ENCODE peak calls at places on chromosomes 11 and 22, in nine cellular contexts. One of them, this sample, is unnamed. For H3K36me3, the result is how much of the 10 kb centered on the place peaks cover.

GRCh38 chr11:46918087-46918751 is at the start of gene LRP4:
- DNase-seq in stomach: peak
- DNase-seq in IMR-90: no peak
- DNase-seq in cardiac muscle cell: peak
- DNase-seq in body of pancreas: peak
- DNase-seq in tibial nerve: no peak
- DNase-seq in ovary: peak
- DNase-seq in GM23338: peak
- DNase-seq in kidney: peak
- DNase-seq in this sample: no peak

GRCh38 chr11:98964146-98964545 is 56.6 kb upstream of the CNTN5 start:
- DNase-seq in IMR-90: no peak
- DNase-seq in body of pancreas: no peak
- DNase-seq in ovary: no peak
- DNase-seq in kidney: no peak
- DNase-seq in cardiac muscle cell: no peak
- DNase-seq in stomach: no peak
- DNase-seq in GM23338: no peak
- DNase-seq in tibial nerve: no peak
- DNase-seq in this sample: no peak

GRCh38 chr11:134049303-134049702 is 19.6 kb upstream of the JAM3 start:
- DNase-seq in tibial nerve: no peak
- DNase-seq in cardiac muscle cell: no peak
- DNase-seq in ovary: no peak
- DNase-seq in stomach: peak
- DNase-seq in IMR-90: no peak
- DNase-seq in GM23338: no peak
- DNase-seq in kidney: no peak
- DNase-seq in body of pancreas: no peak
- DNase-seq in this sample: peak

GRCh38 chr11:44434191-44434590 is 124.3 kb upstream of the ALX4 start:
- DNase-seq in body of pancreas: no peak
- DNase-seq in kidney: no peak
- DNase-seq in GM23338: no peak
- DNase-seq in tibial nerve: no peak
- DNase-seq in stomach: no peak
- DNase-seq in cardiac muscle cell: no peak
- DNase-seq in IMR-90: no peak
- DNase-seq in ovary: no peak
- DNase-seq in this sample: no peak

GRCh38 chr11:1003159-1003558 is 33.4 kb downstream of the MUC6 start:
- DNase-seq in kidney: no peak
- DNase-seq in stomach: no peak
- DNase-seq in body of pancreas: no peak
- DNase-seq in tibial nerve: no peak
- DNase-seq in cardiac muscle cell: no peak
- DNase-seq in ovary: no peak
- DNase-seq in GM23338: no peak
- DNase-seq in IMR-90: no peak
- DNase-seq in this sample: no peak

GRCh38 chr11:115916596-115916995 is 412.4 kb upstream of the CADM1 start:
- DNase-seq in kidney: peak
- DNase-seq in cardiac muscle cell: no peak
- DNase-seq in IMR-90: no peak
- DNase-seq in tibial nerve: no peak
- DNase-seq in stomach: no peak
- DNase-seq in ovary: no peak
- DNase-seq in body of pancreas: no peak
- DNase-seq in GM23338: no peak
- DNase-seq in this sample: no peak

GRCh38 chr11:71400216-71400615 is 48.0 kb downstream of the DHCR7 start:
- DNase-seq in IMR-90: no peak
- DNase-seq in GM23338: no peak
- DNase-seq in cardiac muscle cell: no peak
- DNase-seq in kidney: no peak
- DNase-seq in ovary: no peak
- DNase-seq in tibial nerve: no peak
- DNase-seq in stomach: no peak
- DNase-seq in body of pancreas: no peak
- DNase-seq in this sample: no peak

GRCh38 chr11:1837171-1838076 is 1.4 kb upstream of the TNNI2 start:
- DNase-seq in cardiac muscle cell: peak
- DNase-seq in tibial nerve: peak
- DNase-seq in GM23338: peak
- DNase-seq in ovary: peak
- DNase-seq in stomach: peak
- DNase-seq in kidney: peak
- DNase-seq in body of pancreas: peak
- DNase-seq in IMR-90: peak
- DNase-seq in this sample: no peak

GRCh38 chr22:27918351-27919221 is 470 bp downstream of the PITPNB start:
- DNase-seq in GM23338: peak
- DNase-seq in tibial nerve: peak
- DNase-seq in cardiac muscle cell: peak
- DNase-seq in stomach: peak
- DNase-seq in kidney: peak
- DNase-seq in IMR-90: peak
- DNase-seq in body of pancreas: peak
- DNase-seq in ovary: peak
- DNase-seq in this sample: peak

GRCh38 chr11:118618991-118619375 is 11.6 kb downstream of the PHLDB1 start:
- DNase-seq in body of pancreas: peak
- DNase-seq in ovary: no peak
- DNase-seq in GM23338: no peak
- DNase-seq in cardiac muscle cell: peak
- DNase-seq in IMR-90: peak
- DNase-seq in tibial nerve: peak
- DNase-seq in stomach: no peak
- DNase-seq in kidney: peak
- DNase-seq in this sample: peak

GRCh38 chr11:118618115-118618990 is 10.9 kb downstream of the PHLDB1 start:
- DNase-seq in kidney: peak
- DNase-seq in stomach: peak
- DNase-seq in body of pancreas: peak
- DNase-seq in ovary: peak
- DNase-seq in GM23338: no peak
- DNase-seq in IMR-90: peak
- DNase-seq in cardiac muscle cell: peak
- DNase-seq in tibial nerve: peak
- DNase-seq in this sample: peak

GRCh38 chr11:118614511-118614910 is 7.1 kb downstream of the PHLDB1 start:
- DNase-seq in stomach: no peak
- DNase-seq in ovary: no peak
- DNase-seq in IMR-90: no peak
- DNase-seq in kidney: peak
- DNase-seq in GM23338: no peak
- DNase-seq in tibial nerve: no peak
- DNase-seq in cardiac muscle cell: no peak
- DNase-seq in body of pancreas: no peak
- DNase-seq in this sample: no peak

GRCh38 chr11:118615282-118615979 is 8.0 kb downstream of the PHLDB1 start:
- DNase-seq in cardiac muscle cell: no peak
- DNase-seq in GM23338: peak
- DNase-seq in ovary: no peak
- DNase-seq in body of pancreas: peak
- DNase-seq in IMR-90: no peak
- DNase-seq in tibial nerve: no peak
- DNase-seq in stomach: no peak
- DNase-seq in kidney: peak
- DNase-seq in this sample: no peak

DNA sequence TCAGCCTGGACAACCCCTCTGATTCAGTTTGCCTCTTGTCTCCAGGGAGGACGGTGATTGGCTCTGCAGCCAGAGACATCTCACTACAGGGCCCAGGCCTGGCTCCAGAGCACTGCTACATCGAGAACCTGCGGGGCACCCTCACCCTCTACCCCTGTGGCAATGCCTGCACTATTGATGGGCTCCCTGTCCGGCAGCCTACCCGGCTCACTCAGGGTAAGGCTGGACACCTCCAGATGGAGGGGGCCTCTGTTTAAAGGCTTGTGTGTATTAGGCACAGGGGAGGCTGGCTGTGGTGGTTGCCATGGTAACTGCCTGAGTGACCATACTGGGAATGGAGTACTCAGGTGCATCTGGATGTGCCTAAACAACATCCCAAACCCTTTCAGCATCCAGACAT is 8.6 kb downstream of the PHLDB1 start:
- DNase-seq in IMR-90: no peak
- DNase-seq in kidney: peak
- DNase-seq in stomach: no peak
- DNase-seq in ovary: peak
- DNase-seq in cardiac muscle cell: no peak
- DNase-seq in body of pancreas: no peak
- DNase-seq in GM23338: peak
- DNase-seq in tibial nerve: no peak
- DNase-seq in this sample: no peak
- H3K36me3 ChIP-seq in IMR-90: under half
- H3K36me3 ChIP-seq in kidney: under half
- H3K36me3 ChIP-seq in stomach: under half
- H3K36me3 ChIP-seq in ovary: under half
- H3K36me3 ChIP-seq in cardiac muscle cell: under half
- H3K36me3 ChIP-seq in body of pancreas: under half
- H3K36me3 ChIP-seq in GM23338: under half
- H3K36me3 ChIP-seq in tibial nerve: under half
- H3K36me3 ChIP-seq in this sample: under half

DNA sequence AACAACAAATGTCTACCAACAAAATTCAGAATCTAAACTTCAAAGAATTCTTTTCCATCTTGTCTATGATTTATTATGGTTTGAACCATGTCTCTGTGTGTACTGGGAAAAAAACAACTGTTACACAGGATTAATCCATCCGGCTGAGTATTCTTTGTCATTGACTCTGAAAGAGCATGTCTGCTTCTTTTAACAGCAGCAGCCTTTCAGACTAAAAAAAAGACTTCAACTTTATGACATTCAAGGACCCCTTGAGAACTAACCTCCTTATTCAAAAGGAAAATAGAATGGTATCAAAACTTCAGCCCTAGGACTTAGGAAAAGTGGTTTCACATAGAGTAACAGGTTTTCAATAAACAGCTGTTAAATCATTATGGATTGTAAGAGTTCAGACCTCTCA is 79.9 kb downstream of the MRTFA start:
- DNase-seq in stomach: no peak
- DNase-seq in GM23338: no peak
- DNase-seq in ovary: no peak
- DNase-seq in cardiac muscle cell: no peak
- DNase-seq in body of pancreas: no peak
- DNase-seq in kidney: no peak
- DNase-seq in IMR-90: no peak
- DNase-seq in tibial nerve: no peak
- DNase-seq in this sample: no peak
- H3K36me3 ChIP-seq in stomach: under half
- H3K36me3 ChIP-seq in GM23338: under half
- H3K36me3 ChIP-seq in ovary: under half
- H3K36me3 ChIP-seq in cardiac muscle cell: under half
- H3K36me3 ChIP-seq in body of pancreas: under half
- H3K36me3 ChIP-seq in kidney: under half
- H3K36me3 ChIP-seq in IMR-90: under half
- H3K36me3 ChIP-seq in tibial nerve: under half
- H3K36me3 ChIP-seq in this sample: under half

DNA sequence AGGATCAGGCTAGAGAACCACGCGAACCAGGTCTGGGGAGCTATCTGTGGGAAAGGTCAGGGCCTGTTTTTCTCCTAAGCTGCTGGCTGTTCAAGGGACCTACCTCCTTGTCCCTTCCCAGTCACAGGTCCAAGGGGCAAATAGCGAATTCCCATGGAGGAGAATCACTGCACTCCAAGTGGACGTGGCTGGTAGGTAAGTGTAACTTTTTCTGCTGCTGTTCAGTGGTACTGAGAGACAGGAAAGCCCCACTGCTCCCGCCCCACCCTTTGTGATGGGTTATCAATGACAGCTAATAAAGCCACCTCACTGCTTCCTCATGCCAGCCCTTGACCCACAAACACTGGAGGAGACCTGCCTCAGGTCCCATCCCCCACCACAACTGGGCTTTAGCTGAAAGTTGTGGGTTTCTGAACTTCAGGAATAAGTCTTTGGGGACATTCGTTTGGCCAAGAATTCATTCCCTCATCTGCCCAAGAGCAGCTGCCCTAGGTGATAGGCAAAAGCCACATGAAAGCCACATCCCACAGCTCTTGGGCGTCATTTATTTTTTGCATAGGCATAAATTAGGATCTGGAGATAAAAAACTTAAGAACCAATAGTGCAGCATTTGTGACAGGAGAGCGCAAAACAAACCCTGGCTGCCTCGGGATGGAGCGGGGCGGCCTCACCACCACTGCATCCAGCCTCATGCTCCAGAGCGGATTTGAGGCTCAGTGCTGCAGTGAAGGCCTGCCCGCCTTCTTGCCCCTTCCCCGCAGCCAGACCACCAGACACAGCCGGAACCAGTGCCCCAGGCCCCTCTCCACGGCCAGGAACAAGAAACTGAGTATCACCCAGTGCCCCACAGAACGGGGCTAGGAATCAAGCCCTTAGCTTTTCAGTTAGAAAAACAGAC is 21.3 kb downstream of the SUN2 start:
- DNase-seq in IMR-90: no peak
- DNase-seq in stomach: no peak
- DNase-seq in kidney: peak
- DNase-seq in GM23338: no peak
- DNase-seq in tibial nerve: no peak
- DNase-seq in ovary: no peak
- DNase-seq in body of pancreas: no peak
- DNase-seq in cardiac muscle cell: no peak
- DNase-seq in this sample: no peak
- H3K36me3 ChIP-seq in IMR-90: half or more
- H3K36me3 ChIP-seq in stomach: half or more
- H3K36me3 ChIP-seq in kidney: half or more
- H3K36me3 ChIP-seq in GM23338: under half
- H3K36me3 ChIP-seq in tibial nerve: under half
- H3K36me3 ChIP-seq in ovary: under half
- H3K36me3 ChIP-seq in body of pancreas: under half
- H3K36me3 ChIP-seq in cardiac muscle cell: under half
- H3K36me3 ChIP-seq in this sample: half or more

GRCh38 chr11:119207607-119208006 is 1.5 kb downstream of the CBL start:
- DNase-seq in cardiac muscle cell: no peak
- DNase-seq in kidney: no peak
- DNase-seq in IMR-90: no peak
- DNase-seq in tibial nerve: no peak
- DNase-seq in body of pancreas: no peak
- DNase-seq in ovary: no peak
- DNase-seq in stomach: no peak
- DNase-seq in GM23338: no peak
- DNase-seq in this sample: no peak

GRCh38 chr11:119207300-119207570 is 1.1 kb downstream of the CBL start:
- DNase-seq in tibial nerve: no peak
- DNase-seq in ovary: no peak
- DNase-seq in GM23338: no peak
- DNase-seq in cardiac muscle cell: peak
- DNase-seq in kidney: no peak
- DNase-seq in body of pancreas: no peak
- DNase-seq in stomach: no peak
- DNase-seq in IMR-90: no peak
- DNase-seq in this sample: no peak

GRCh38 chr11:119205574-119206511 is at the start of gene CBL:
- DNase-seq in kidney: peak
- DNase-seq in stomach: peak
- DNase-seq in ovary: peak
- DNase-seq in GM23338: peak
- DNase-seq in body of pancreas: peak
- DNase-seq in IMR-90: peak
- DNase-seq in tibial nerve: peak
- DNase-seq in cardiac muscle cell: peak
- DNase-seq in this sample: peak

GRCh38 chr11:119205080-119205479 is 1.1 kb upstream of the CBL start:
- DNase-seq in tibial nerve: no peak
- DNase-seq in cardiac muscle cell: no peak
- DNase-seq in kidney: peak
- DNase-seq in GM23338: peak
- DNase-seq in IMR-90: no peak
- DNase-seq in body of pancreas: peak
- DNase-seq in ovary: no peak
- DNase-seq in stomach: no peak
- DNase-seq in this sample: peak

GRCh38 chr11:119206512-119207299 is 567 bp downstream of the CBL start:
- DNase-seq in tibial nerve: peak
- DNase-seq in GM23338: peak
- DNase-seq in stomach: no peak
- DNase-seq in ovary: peak
- DNase-seq in IMR-90: no peak
- DNase-seq in cardiac muscle cell: no peak
- DNase-seq in body of pancreas: peak
- DNase-seq in kidney: no peak
- DNase-seq in this sample: peak
- H3K36me3 ChIP-seq in tibial nerve: under half
- H3K36me3 ChIP-seq in GM23338: under half
- H3K36me3 ChIP-seq in stomach: under half
- H3K36me3 ChIP-seq in ovary: under half
- H3K36me3 ChIP-seq in IMR-90: under half
- H3K36me3 ChIP-seq in cardiac muscle cell: under half
- H3K36me3 ChIP-seq in body of pancreas: under half
- H3K36me3 ChIP-seq in kidney: under half
- H3K36me3 ChIP-seq in this sample: under half